ENCODE peak calls at places on chromosomes 11 and 22, in four cellular contexts. One of them, this sample, is unnamed.
A peak's percentile ranks its signal among the peaks of the same experiment; 100 is the strongest.

GRCh38 chr22:48800036-48800885 is 1027.4 kb downstream of the BRD1 start:
- DNase-seq in 8988T: no peak
- DNase-seq in A673: no peak
- DNase-seq in left cardiac atrium: no peak
- DNase-seq in this sample: no peak

GRCh38 chr22:37231406-37232139 is 12.5 kb downstream of the RAC2 start:
- DNase-seq in 8988T: no peak
- DNase-seq in A673: no peak
- DNase-seq in left cardiac atrium: no peak
- DNase-seq in this sample: no peak

GRCh38 chr11:131463162-131463561 is 92.7 kb downstream of the NTM start:
- DNase-seq in 8988T: no peak
- DNase-seq in A673: no peak
- DNase-seq in left cardiac atrium: no peak
- DNase-seq in this sample: no peak

GRCh38 chr11:64898541-64898940 is 18.5 kb downstream of the ATG2A start:
- DNase-seq in 8988T: no peak
- DNase-seq in A673: no peak
- DNase-seq in left cardiac atrium: no peak
- DNase-seq in this sample: no peak

GRCh38 chr22:39348909-39349505 is 784 bp upstream of the SYNGR1 start:
- DNase-seq in 8988T: no peak
- DNase-seq in A673: peak; percentile 37
- DNase-seq in left cardiac atrium: peak; percentile 40
- DNase-seq in this sample: peak; percentile 33

GRCh38 chr11:23723861-23724260 is 773.0 kb upstream of the LUZP2 start:
- DNase-seq in 8988T: no peak
- DNase-seq in A673: no peak
- DNase-seq in left cardiac atrium: no peak
- DNase-seq in this sample: no peak

GRCh38 chr11:129695543-129696308 is 119.9 kb upstream of the TMEM45B start:
- DNase-seq in 8988T: peak; percentile 51
- DNase-seq in A673: peak; percentile 92
- DNase-seq in left cardiac atrium: peak; percentile 47
- DNase-seq in this sample: peak; percentile 26

GRCh38 chr11:69212121-69213110 is 56.7 kb downstream of the SMIM38 start:
- DNase-seq in 8988T: no peak
- DNase-seq in A673: no peak
- DNase-seq in left cardiac atrium: no peak
- DNase-seq in this sample: no peak

GRCh38 chr11:17630936-17631335 is 83.9 kb downstream of the OTOG start:
- DNase-seq in 8988T: peak; percentile 8
- DNase-seq in A673: no peak
- DNase-seq in left cardiac atrium: no peak
- DNase-seq in this sample: no peak

GRCh38 chr22:31206896-31207687 is 5.0 kb upstream of the LIMK2 start:
- DNase-seq in 8988T: no peak
- DNase-seq in A673: no peak
- DNase-seq in left cardiac atrium: peak; percentile 58
- DNase-seq in this sample: peak; percentile 57

GRCh38 chr11:1139441-1140066 is 18.2 kb upstream of the MUC5AC start:
- DNase-seq in 8988T: no peak
- DNase-seq in A673: no peak
- DNase-seq in left cardiac atrium: no peak
- DNase-seq in this sample: no peak

GRCh38 chr11:112776834-112777793 is 184.1 kb upstream of the NCAM1 start:
- DNase-seq in 8988T: no peak
- DNase-seq in A673: peak; percentile 80
- DNase-seq in left cardiac atrium: peak; percentile 43
- DNase-seq in this sample: no peak

GRCh38 chr11:65113361-65113756 is 1.7 kb downstream of the TM7SF2 start:
- DNase-seq in 8988T: no peak
- DNase-seq in A673: no peak
- DNase-seq in left cardiac atrium: no peak
- DNase-seq in this sample: no peak

GRCh38 chr11:71488086-71488967 is 35.3 kb downstream of the NADSYN1 start:
- DNase-seq in 8988T: peak; percentile 46
- DNase-seq in A673: no peak
- DNase-seq in left cardiac atrium: no peak
- DNase-seq in this sample: no peak

This sample was measured in left ventricle myocardium inferior.